ENCODE peak calls at places on chromosomes 2 and 18, in four cellular contexts. F is SK-N-SH, Z is GM12878, T is HepG2. B is an unnamed sample.

GRCh38 chr2:239295377-239296019 is 105.3 kb downstream of the HDAC4 start:
- DNase-seq in T (no peak), Z (no peak), F (no peak), B (no peak)

GRCh38 chr18:32920796-32921787 is 148.3 kb upstream of the KLHL14 start:
- DNase-seq in Z (no peak), F (no peak), T (peak), B (peak)

GRCh38 chr2:201821080-201821479 is 14.7 kb downstream of the CDK15 start:
- DNase-seq in Z (no peak), T (no peak), F (no peak), B (no peak)

GRCh38 chr2:235458839-235459273 is 35.0 kb upstream of the AGAP1 start:
- DNase-seq in F (no peak), Z (no peak), T (peak), B (no peak)

GRCh38 chr18:76975577-76976110 is 153.3 kb downstream of the ZNF236 start:
- DNase-seq in Z (no peak), T (no peak), F (no peak), B (no peak)

GRCh38 chr18:13202571-13202970 is 16.0 kb upstream of the LDLRAD4 start:
- DNase-seq in F (no peak), Z (no peak), T (no peak), B (no peak)

GRCh38 chr2:120736955-120737801 is 1.5 kb downstream of the GLI2 start:
- DNase-seq in Z (no peak), T (no peak), F (peak), B (no peak)

GRCh38 chr2:231523451-231524266 is 6.6 kb downstream of the NMUR1 start:
- DNase-seq in Z (no peak), F (no peak), T (no peak), B (no peak)

GRCh38 chr2:10518470-10519060 is 70.4 kb upstream of the ODC1 start:
- DNase-seq in F (no peak), T (no peak), Z (no peak), B (no peak)

GRCh38 chr2:226334981-226335720 is 464.5 kb downstream of the IRS1 start:
- DNase-seq in F (no peak), T (peak), Z (no peak), B (no peak)

GRCh38 chr2:240450532-240451107 is 15.2 kb downstream of the GPC1 start:
- DNase-seq in Z (no peak), F (no peak), T (no peak), B (no peak)

GRCh38 chr18:36275561-36275960 is 22.0 kb upstream of the FHOD3 start:
- DNase-seq in F (no peak), T (no peak), Z (no peak), B (no peak)
- TF ChIP-seq REST in F (peak), T (peak), Z (peak), B (peak)

GRCh38 chr2:144451443-144451842 is 68.5 kb downstream of the ZEB2 start:
- DNase-seq in T (no peak), Z (no peak), F (no peak), B (no peak)
- TF ChIP-seq GABPA in T (no peak), Z (no peak), F (no peak), B (no peak)

DNA sequence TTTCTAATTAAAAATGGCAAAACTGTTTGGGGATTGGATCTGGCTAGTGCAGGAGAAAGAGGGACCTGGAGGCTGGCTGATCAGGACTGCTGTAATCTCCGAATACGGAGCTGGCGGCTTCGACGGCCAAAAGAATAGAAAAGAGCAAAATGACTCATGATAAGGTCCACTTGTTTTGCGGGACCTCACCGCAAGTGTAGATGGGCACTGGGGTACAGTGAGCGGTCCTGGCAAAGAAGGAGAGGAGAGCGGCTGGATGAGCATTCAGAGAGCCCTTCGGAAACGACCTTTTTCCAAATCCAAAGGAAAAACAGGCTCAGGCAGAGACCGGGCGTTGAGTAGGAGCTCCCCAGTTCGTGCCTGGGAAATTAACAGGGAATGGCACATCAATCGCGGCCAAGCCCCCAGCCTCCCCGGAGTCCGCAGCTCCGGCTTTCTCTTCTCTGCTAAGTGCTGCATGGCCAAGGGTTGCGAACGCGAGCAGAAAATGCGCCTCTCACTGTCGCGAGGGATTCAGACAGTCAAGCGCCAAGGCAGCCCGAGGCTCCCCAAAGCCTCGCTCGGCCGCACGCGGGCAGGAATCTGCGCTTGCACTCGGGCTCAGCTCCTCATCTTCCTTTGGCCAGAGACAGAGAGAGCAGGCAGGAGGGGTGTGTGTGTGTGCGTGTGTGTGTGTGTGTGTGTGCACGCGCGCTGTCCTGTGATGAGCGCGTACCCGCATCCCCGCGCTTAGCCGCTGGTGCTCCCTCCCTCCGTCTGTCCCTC is 1.8 kb downstream of the DCC start:
- DNase-seq in T (no peak), F (peak), Z (no peak), B (no peak)
- TF ChIP-seq REST in T (no peak), F (no peak), Z (no peak), B (no peak)

DNA sequence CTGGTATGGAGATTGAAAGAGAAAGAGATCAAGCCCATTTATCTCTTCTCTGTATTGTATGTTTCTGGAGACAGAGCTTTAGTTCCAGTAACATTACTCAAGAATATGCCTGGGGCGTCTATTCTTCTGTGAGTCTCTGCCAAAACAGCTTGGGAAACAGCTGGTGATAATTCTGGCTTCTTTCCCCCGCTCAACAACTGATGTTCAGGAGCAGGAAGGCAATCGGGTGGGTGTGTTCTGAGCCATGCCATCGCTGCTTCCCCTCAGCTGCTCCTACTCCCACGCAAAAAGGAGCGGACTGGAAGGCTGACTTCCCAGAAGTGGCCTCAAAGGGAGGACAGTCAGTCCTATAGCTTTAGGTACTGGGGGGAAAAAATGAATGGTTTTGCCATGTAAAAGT is 695.1 kb downstream of the PLCL1 start:
- DNase-seq in F (no peak), Z (no peak), T (no peak), B (no peak)
- TF ChIP-seq GABPA in F (no peak), Z (no peak), T (no peak), B (no peak)

GRCh38 chr2:142875010-142875409 is 2.5 kb upstream of the KYNU start:
- DNase-seq in Z (no peak), T (peak), F (no peak), B (no peak)
- TF ChIP-seq REST in Z (no peak), T (no peak), F (no peak), B (no peak)

DNA sequence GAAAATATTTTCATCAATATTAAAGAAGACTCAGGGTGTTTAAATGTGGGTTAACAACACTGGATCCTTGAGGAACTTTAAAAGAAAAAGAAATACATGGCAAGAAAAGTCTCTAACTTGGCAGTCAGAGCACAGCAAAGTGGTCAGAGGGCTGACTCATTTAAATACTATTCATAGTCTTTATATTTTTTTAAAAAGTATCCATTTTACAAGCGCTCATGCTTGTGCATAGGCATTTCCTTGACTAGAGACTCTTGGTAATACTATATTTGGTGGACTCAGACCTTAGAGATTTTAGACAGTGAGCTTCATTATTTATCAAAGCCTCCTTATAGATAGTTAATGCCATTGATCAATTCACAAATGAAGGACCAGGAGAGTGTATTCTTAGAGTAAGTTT is 110.2 kb downstream of the ABCA12 start:
- DNase-seq in F (no peak), T (no peak), Z (no peak), B (no peak)
- TF ChIP-seq GABPA in F (no peak), T (no peak), Z (no peak), B (no peak)

GRCh38 chr2:143594745-143595144 is 465.5 kb downstream of the ARHGAP15 start:
- DNase-seq in Z (no peak), F (no peak), T (no peak), B (no peak)
- TF ChIP-seq REST in Z (no peak), F (no peak), T (no peak), B (no peak)

GRCh38 chr2:236733156-236733555 is 163.5 kb downstream of the ACKR3 start:
- DNase-seq in Z (no peak), F (no peak), T (no peak), B (no peak)

GRCh38 chr2:236735742-236736360 is 166.2 kb downstream of the ACKR3 start:
- DNase-seq in Z (no peak), F (no peak), T (no peak), B (no peak)

GRCh38 chr2:236728916-236729670 is 159.5 kb downstream of the ACKR3 start:
- DNase-seq in F (no peak), T (peak), Z (no peak), B (no peak)

GRCh38 chr2:236730393-236730792 is 160.8 kb downstream of the ACKR3 start:
- DNase-seq in F (no peak), T (no peak), Z (no peak), B (no peak)

GRCh38 chr2:236731767-236732580 is 162.3 kb downstream of the ACKR3 start:
- DNase-seq in F (no peak), T (no peak), Z (no peak), B (no peak)
- TF ChIP-seq GABPA in F (no peak), T (no peak), Z (no peak), B (no peak)

DNA sequence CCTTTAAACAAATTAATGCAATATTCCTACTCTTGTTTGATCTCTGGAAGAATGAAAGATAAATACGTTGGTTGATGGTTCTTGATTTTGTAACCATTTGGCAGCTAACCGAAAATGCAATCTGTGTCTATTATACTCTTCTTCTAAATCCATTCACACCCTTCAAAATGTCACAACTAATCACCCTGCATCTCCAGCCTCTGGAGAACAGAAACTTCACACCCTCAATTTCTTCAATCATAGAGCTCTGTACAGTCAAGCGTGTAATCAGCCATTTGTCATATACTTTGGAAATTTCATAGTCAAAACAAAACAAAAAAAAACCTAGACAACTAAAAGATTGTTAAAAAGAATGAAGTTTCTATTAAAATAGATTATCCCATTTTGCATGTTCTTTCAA is 1482.3 kb upstream of the LRRTM1 start:
- DNase-seq in F (no peak), Z (no peak), T (no peak), B (no peak)
- TF ChIP-seq REST in F (no peak), Z (no peak), T (no peak), B (no peak)

GRCh38 chr2:220962556-220962955 is 609.5 kb downstream of the EPHA4 start:
- DNase-seq in T (no peak), F (no peak), Z (no peak), B (no peak)

GRCh38 chr2:220956429-220956828 is 615.7 kb downstream of the EPHA4 start:
- DNase-seq in T (no peak), Z (no peak), F (no peak), B (no peak)

GRCh38 chr2:220961461-220961860 is 610.6 kb downstream of the EPHA4 start:
- DNase-seq in Z (no peak), F (no peak), T (no peak), B (no peak)

GRCh38 chr2:220955776-220956175 is 616.3 kb downstream of the EPHA4 start:
- DNase-seq in Z (no peak), T (no peak), F (no peak), B (no peak)

GRCh38 chr2:220959391-220959802 is 612.7 kb downstream of the EPHA4 start:
- DNase-seq in Z (no peak), F (no peak), T (no peak), B (no peak)
- TF ChIP-seq GABPA in Z (no peak), F (no peak), T (no peak), B (no peak)

B was measured in HL-60.